ENCODE peak calls at places on chromosomes 2 and 18, in ten cellular contexts. E, Q, F, N, K, Y, J, R, W and C are unnamed samples.

GRCh38 chr2:209757200-209757599 is 14.4 kb upstream of the UNC80 start:
- DNase-seq in Y (no peak), K (no peak), E (no peak), W (no peak), J (no peak), R (no peak), F (no peak), N (no peak), Q (no peak), C (no peak)

GRCh38 chr2:54207666-54208195 is 48.3 kb downstream of the TSPYL6 start:
- DNase-seq in Q (no peak), W (no peak), E (no peak), K (peak; percentile 57), N (no peak), Y (no peak), J (no peak), R (no peak), F (no peak), C (no peak)

GRCh38 chr2:231568098-231568784 is 24.4 kb upstream of the TEX44 start:
- DNase-seq in Y (no peak), K (no peak), E (no peak), W (no peak), J (no peak), Q (no peak), F (no peak), R (no peak), N (no peak), C (no peak)

GRCh38 chr18:21489119-21489750 is 111.3 kb downstream of the ESCO1 start:
- DNase-seq in E (peak; percentile 65), N (no peak), Y (no peak), R (no peak), Q (peak; percentile 76), K (peak; percentile 41), F (peak; percentile 60), W (peak; percentile 49), J (peak; percentile 81), C (peak; percentile 26)

GRCh38 chr2:213868526-213868925 is 542.3 kb upstream of the VWC2L start:
- DNase-seq in E (no peak), Y (no peak), R (no peak), J (no peak), W (no peak), Q (no peak), N (no peak), K (no peak), F (no peak), C (no peak)

GRCh38 chr2:128783896-128784295 is 465.2 kb upstream of the HS6ST1 start:
- DNase-seq in N (peak; percentile 21), W (no peak), K (no peak), E (no peak), Y (no peak), R (no peak), Q (no peak), F (no peak), J (no peak), C (no peak)

GRCh38 chr2:11129598-11130449 is 25.4 kb upstream of the SLC66A3 start:
- DNase-seq in F (peak; percentile 74), R (no peak), E (peak; percentile 60), Y (peak; percentile 53), W (peak; percentile 90), Q (peak; percentile 56), N (peak; percentile 78), K (peak; percentile 27), J (peak; percentile 90), C (no peak)

GRCh38 chr2:68862889-68863288 is 8.3 kb downstream of the BMP10 start:
- DNase-seq in N (no peak), R (no peak), W (no peak), Q (no peak), E (no peak), J (peak; percentile 31), F (no peak), K (no peak), Y (no peak), C (no peak)

GRCh38 chr2:114010001-114010400 is 120.1 kb downstream of the ACTR3 start:
- DNase-seq in N (no peak), W (no peak), Q (no peak), Y (no peak), E (no peak), K (peak; percentile 43), F (no peak), J (no peak), R (no peak), C (no peak)

GRCh38 chr2:178479758-178480226 is 465 bp upstream of the PLEKHA3 start:
- DNase-seq in J (no peak), E (no peak), N (no peak), W (no peak), Q (no peak), Y (no peak), R (no peak), K (no peak), F (no peak), C (no peak)

GRCh38 chr2:161416294-161416632 is at the start of gene TBR1:
- DNase-seq in Q (no peak), R (no peak), E (no peak), F (no peak), Y (no peak), N (no peak), W (no peak), J (no peak), K (no peak), C (no peak)

GRCh38 chr2:158184556-158185343 is 83.1 kb downstream of the UPP2 start:
- DNase-seq in Q (peak; percentile 91), E (no peak), R (no peak), F (no peak), K (no peak), W (no peak), N (no peak), J (no peak), Y (no peak), C (no peak)

GRCh38 chr2:148954536-148954935 is 79.5 kb downstream of the KIF5C start:
- DNase-seq in N (no peak), R (no peak), E (no peak), Q (no peak), W (no peak), Y (no peak), K (no peak), J (no peak), F (no peak), C (no peak)

GRCh38 chr2:203804070-203804469 is 63.5 kb upstream of the CTLA4 start:
- DNase-seq in J (no peak), Q (peak; percentile 62), Y (no peak), W (no peak), F (no peak), K (peak; percentile 100), E (no peak), R (peak; percentile 98), N (no peak), C (no peak)

GRCh38 chr2:43078781-43079755 is 147.3 kb downstream of the ZFP36L2 start:
- DNase-seq in E (no peak), Y (no peak), F (no peak), N (no peak), K (peak; percentile 47), W (no peak), Q (no peak), R (no peak), J (no peak), C (no peak)

DNA sequence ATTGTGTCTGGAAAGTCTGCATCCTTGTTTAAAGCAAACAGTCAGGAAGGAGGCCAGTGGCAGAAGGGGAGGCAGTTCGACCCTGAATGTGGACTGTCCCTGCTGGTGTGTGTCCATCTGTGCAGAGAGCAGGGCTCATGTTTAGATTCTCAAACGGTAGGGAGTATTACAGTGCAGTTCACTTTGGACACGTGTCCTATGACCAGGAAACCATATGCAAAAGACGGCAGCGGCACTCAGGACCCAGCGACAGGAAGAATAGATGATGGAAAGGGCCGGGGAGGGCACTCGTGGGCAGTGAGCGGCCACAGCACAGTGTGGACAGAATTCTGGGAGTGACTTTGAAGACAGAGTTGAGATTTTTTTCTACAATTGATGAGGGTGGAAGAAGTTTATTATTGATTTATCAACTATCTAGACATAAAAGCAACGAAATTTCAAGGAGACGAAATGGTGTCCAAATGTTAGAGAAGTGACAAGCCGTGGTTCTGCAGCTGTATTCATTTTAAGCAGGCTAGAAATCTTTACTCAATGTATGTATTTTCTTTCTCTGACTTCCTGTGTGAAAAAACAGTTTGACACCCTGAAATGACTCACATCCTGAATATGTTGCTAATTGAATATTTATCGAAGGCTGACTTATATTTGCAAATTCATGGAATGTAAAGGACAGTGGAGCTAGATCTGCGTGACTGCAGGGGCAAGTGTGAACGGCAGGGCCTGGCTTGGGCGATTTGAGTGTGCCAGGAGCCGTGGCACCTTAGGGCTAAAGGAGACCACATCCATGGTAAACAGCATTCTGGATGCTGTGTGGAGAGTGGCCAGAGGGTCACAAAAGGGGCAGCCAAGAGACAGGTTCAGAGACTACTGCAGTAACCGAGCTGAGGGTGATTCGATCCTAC is 214.2 kb downstream of the PTGR3 start:
- DNase-seq in F (no peak), E (peak; percentile 77), R (no peak), J (no peak), N (no peak), K (peak; percentile 49), Q (peak; percentile 5), Y (no peak), W (no peak), C (no peak)
- H3K4me3 ChIP-seq in F (no peak overlapping the region), E (peak overlapping the region; percentile 20), R (no peak overlapping the region), J (no peak overlapping the region), N (no peak overlapping the region), K (no peak overlapping the region), Q (no peak overlapping the region), Y (no peak overlapping the region), W (no peak overlapping the region), C (no peak overlapping the region)

GRCh38 chr2:15460112-15460620 is 101.0 kb downstream of the NBAS start:
- DNase-seq in Q (peak; percentile 43), J (no peak), F (no peak), R (no peak), W (no peak), N (no peak), K (no peak), Y (no peak), E (no peak), C (no peak)
- H3K4me3 ChIP-seq in Q (no peak overlapping the region), J (no peak overlapping the region), F (no peak overlapping the region), R (no peak overlapping the region), W (no peak overlapping the region), N (no peak overlapping the region), K (no peak overlapping the region), Y (no peak overlapping the region), E (no peak overlapping the region), C (no peak overlapping the region)

GRCh38 chr18:10713400-10713799 is 187.6 kb downstream of the NAPG start:
- DNase-seq in J (peak; percentile 34), N (no peak), R (no peak), Y (no peak), F (no peak), Q (no peak), E (no peak), K (no peak), W (no peak), C (no peak)
- H3K4me3 ChIP-seq in J (no peak overlapping the region), N (no peak overlapping the region), R (no peak overlapping the region), Y (no peak overlapping the region), F (no peak overlapping the region), Q (no peak overlapping the region), E (no peak overlapping the region), K (no peak overlapping the region), W (no peak overlapping the region), C (no peak overlapping the region)

DNA sequence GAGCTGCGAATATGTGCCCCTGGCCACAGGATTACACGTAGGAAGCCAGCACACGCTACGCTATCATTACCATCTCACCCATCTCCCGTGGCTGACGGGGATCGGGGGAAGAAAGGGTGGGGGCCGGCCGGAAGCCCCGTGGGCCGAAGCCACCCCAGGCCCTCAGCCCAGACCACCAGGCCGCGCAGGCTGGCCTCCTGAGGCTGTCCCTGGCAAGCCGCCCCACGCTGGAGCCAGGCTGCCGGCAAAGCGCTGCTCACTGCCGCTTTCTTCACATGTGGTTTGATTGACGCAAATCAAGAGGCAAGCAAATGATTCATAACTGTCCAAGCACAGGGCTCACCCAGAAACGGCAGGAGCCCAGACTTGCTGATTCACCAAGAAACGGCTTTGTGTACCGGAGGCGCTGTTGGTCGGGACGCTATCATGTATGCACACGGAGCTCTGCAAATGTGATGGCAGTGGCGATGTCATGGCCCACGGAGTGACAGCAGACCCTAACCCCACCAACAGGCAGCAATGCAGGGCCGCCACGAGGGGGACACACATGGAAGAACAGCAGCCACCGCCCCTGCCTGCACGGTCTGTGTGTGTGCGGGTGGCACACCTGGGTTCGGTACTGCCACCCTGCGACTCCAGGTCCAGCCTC is 125.7 kb downstream of the HDAC4 start:
- DNase-seq in W (peak; percentile 46), F (peak; percentile 97), K (peak; percentile 98), N (peak; percentile 74), R (peak; percentile 97), Y (peak; percentile 65), J (no peak), E (peak; percentile 88), Q (peak; percentile 44), C (peak; percentile 78)
- H3K4me3 ChIP-seq in W (no peak overlapping the region), F (peak overlapping the region; percentile 42), K (peak overlapping the region; percentile 33), N (no peak overlapping the region), R (peak overlapping the region; percentile 42), Y (peak overlapping the region; percentile 29), J (no peak overlapping the region), E (no peak overlapping the region), Q (no peak overlapping the region), C (peak overlapping the region; percentile 18)